ENCODE peak calls at places on chromosome 6, in six cellular contexts. One of them, this sample, is unnamed.

GRCh38 chr6:126307859-126308258 is 32.1 kb upstream of the CENPW start:
- DNase-seq in mesenchymal stem cell: no peak
- DNase-seq in H1: no peak
- DNase-seq in trophoblast cell: no peak
- DNase-seq in IMR-90: peak
- DNase-seq in H9: no peak
- DNase-seq in this sample: no peak

GRCh38 chr6:64680446-64680845 is 1026.6 kb downstream of the EYS start:
- DNase-seq in mesenchymal stem cell: peak
- DNase-seq in IMR-90: peak
- DNase-seq in H9: no peak
- DNase-seq in H1: no peak
- DNase-seq in trophoblast cell: no peak
- DNase-seq in this sample: no peak

GRCh38 chr6:38259736-38260135 is 380.0 kb downstream of the BTBD9 start:
- DNase-seq in H9: no peak
- DNase-seq in IMR-90: peak
- DNase-seq in trophoblast cell: no peak
- DNase-seq in H1: no peak
- DNase-seq in mesenchymal stem cell: peak
- DNase-seq in this sample: no peak

GRCh38 chr6:161079566-161080262 is 88.1 kb downstream of the MAP3K4 start:
- DNase-seq in trophoblast cell: no peak
- DNase-seq in H1: no peak
- DNase-seq in H9: no peak
- DNase-seq in IMR-90: peak
- DNase-seq in mesenchymal stem cell: peak
- DNase-seq in this sample: no peak

GRCh38 chr6:77440206-77440976 is 22.9 kb downstream of the HTR1B start:
- DNase-seq in mesenchymal stem cell: no peak
- DNase-seq in trophoblast cell: no peak
- DNase-seq in H9: no peak
- DNase-seq in IMR-90: peak
- DNase-seq in H1: no peak
- DNase-seq in this sample: no peak

GRCh38 chr6:11491998-11492397 is 45.6 kb upstream of the TMEM170B start:
- DNase-seq in IMR-90: no peak
- DNase-seq in H1: no peak
- DNase-seq in trophoblast cell: peak
- DNase-seq in mesenchymal stem cell: peak
- DNase-seq in H9: no peak
- DNase-seq in this sample: no peak

GRCh38 chr6:137927777-137928218 is 60.7 kb downstream of the TNFAIP3 start:
- DNase-seq in mesenchymal stem cell: peak
- DNase-seq in H1: no peak
- DNase-seq in H9: no peak
- DNase-seq in IMR-90: peak
- DNase-seq in trophoblast cell: peak
- DNase-seq in this sample: no peak

GRCh38 chr6:130134594-130134993 is 88.2 kb downstream of the SAMD3 start:
- DNase-seq in IMR-90: peak
- DNase-seq in trophoblast cell: no peak
- DNase-seq in H1: no peak
- DNase-seq in H9: no peak
- DNase-seq in mesenchymal stem cell: no peak
- DNase-seq in this sample: no peak

GRCh38 chr6:52201493-52201892 is 15.3 kb downstream of the IL17A start:
- DNase-seq in mesenchymal stem cell: no peak
- DNase-seq in H9: no peak
- DNase-seq in trophoblast cell: peak
- DNase-seq in H1: no peak
- DNase-seq in IMR-90: no peak
- DNase-seq in this sample: no peak

GRCh38 chr6:110217255-110217654 is 37.0 kb downstream of the CDC40 start:
- DNase-seq in IMR-90: peak
- DNase-seq in H1: no peak
- DNase-seq in mesenchymal stem cell: peak
- DNase-seq in H9: no peak
- DNase-seq in trophoblast cell: no peak
- DNase-seq in this sample: no peak

GRCh38 chr6:138953451-138953850 is 34.6 kb downstream of the REPS1 start:
- DNase-seq in IMR-90: peak
- DNase-seq in trophoblast cell: no peak
- DNase-seq in mesenchymal stem cell: no peak
- DNase-seq in H1: no peak
- DNase-seq in H9: no peak
- DNase-seq in this sample: no peak

GRCh38 chr6:73929421-73929820 is 233.4 kb downstream of the CD109 start:
- DNase-seq in IMR-90: peak
- DNase-seq in H9: no peak
- DNase-seq in trophoblast cell: no peak
- DNase-seq in mesenchymal stem cell: no peak
- DNase-seq in H1: no peak
- DNase-seq in this sample: no peak

GRCh38 chr6:101716387-101716786 is 322.9 kb downstream of the GRIK2 start:
- DNase-seq in IMR-90: no peak
- DNase-seq in trophoblast cell: no peak
- DNase-seq in H9: no peak
- DNase-seq in H1: no peak
- DNase-seq in mesenchymal stem cell: no peak
- DNase-seq in this sample: no peak

GRCh38 chr6:158004696-158005095 is 23.0 kb downstream of the SYNJ2 start:
- DNase-seq in H1: no peak
- DNase-seq in trophoblast cell: no peak
- DNase-seq in IMR-90: no peak
- DNase-seq in mesenchymal stem cell: no peak
- DNase-seq in H9: no peak
- DNase-seq in this sample: no peak

GRCh38 chr6:81978230-81978629 is 225.7 kb upstream of the TENT5A start:
- DNase-seq in H9: no peak
- DNase-seq in H1: no peak
- DNase-seq in IMR-90: peak
- DNase-seq in mesenchymal stem cell: no peak
- DNase-seq in trophoblast cell: peak
- DNase-seq in this sample: no peak

GRCh38 chr6:31899882-31900722 is 1.8 kb downstream of the ZBTB12 start:
- DNase-seq in H9: no peak
- DNase-seq in H1: no peak
- DNase-seq in mesenchymal stem cell: no peak
- DNase-seq in IMR-90: no peak
- DNase-seq in trophoblast cell: no peak
- DNase-seq in this sample: no peak
- H3K14ac ChIP-seq in H9: no peak
- H3K14ac ChIP-seq in H1: no peak
- H3K14ac ChIP-seq in mesenchymal stem cell: no peak
- H3K14ac ChIP-seq in IMR-90: no peak
- H3K14ac ChIP-seq in trophoblast cell: no peak
- H3K14ac ChIP-seq in this sample: no peak

GRCh38 chr6:3403244-3404154 is 53.4 kb downstream of the SLC22A23 start:
- DNase-seq in mesenchymal stem cell: peak
- DNase-seq in H1: no peak
- DNase-seq in trophoblast cell: no peak
- DNase-seq in IMR-90: no peak
- DNase-seq in H9: peak
- DNase-seq in this sample: no peak

GRCh38 chr6:3405679-3406078 is 51.2 kb downstream of the SLC22A23 start:
- DNase-seq in IMR-90: peak
- DNase-seq in trophoblast cell: no peak
- DNase-seq in H9: no peak
- DNase-seq in mesenchymal stem cell: peak
- DNase-seq in H1: no peak
- DNase-seq in this sample: no peak

GRCh38 chr6:3400162-3400561 is 56.7 kb downstream of the SLC22A23 start:
- DNase-seq in mesenchymal stem cell: no peak
- DNase-seq in trophoblast cell: no peak
- DNase-seq in IMR-90: no peak
- DNase-seq in H9: no peak
- DNase-seq in H1: no peak
- DNase-seq in this sample: no peak

GRCh38 chr6:3405182-3405518 is 51.7 kb downstream of the SLC22A23 start:
- DNase-seq in H1: no peak
- DNase-seq in IMR-90: no peak
- DNase-seq in mesenchymal stem cell: no peak
- DNase-seq in H9: no peak
- DNase-seq in trophoblast cell: no peak
- DNase-seq in this sample: no peak

DNA sequence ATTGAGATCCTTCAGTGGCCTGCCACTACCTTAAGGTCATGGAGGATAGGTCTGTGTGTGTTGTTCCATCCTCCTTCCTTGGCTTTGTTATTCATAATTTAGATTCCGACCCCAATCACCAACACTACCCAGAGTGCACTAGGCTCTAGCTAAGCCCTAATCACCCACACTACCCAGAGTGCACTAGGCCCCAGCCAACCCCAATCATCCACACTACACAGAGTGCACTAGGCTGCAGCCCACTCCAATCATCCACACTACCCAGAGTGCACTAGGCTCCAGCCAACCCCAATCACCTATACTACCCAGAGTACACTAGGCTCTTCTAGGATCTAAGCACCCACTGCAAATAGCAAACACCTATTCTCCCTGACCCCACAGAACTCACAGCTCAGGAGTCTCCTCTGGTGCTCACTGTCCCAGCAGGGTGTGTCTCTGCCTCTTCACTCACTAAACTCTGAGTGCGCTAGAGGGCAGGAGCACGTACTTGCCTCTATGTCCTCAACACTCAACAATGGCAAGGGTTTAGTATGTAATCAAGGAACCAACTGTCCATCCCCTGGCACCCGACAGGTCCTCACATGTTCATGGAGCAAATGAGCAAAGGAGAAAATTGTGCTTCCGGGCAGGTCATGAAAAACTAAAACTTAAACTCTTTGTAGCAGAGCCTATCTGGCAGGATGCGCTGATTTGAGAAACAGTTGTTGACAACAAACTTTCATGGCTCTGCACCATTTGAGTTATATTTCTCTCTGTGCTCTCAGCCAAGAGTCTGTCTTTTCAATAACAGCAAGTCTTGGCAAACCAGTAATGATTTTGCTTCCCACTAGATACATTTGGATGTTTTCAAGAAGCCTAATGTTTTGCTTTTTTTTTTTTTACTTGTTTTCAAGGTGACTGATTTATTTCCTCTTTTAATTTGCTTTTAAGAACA is 54.3 kb downstream of the SLC22A23 start:
- DNase-seq in trophoblast cell: no peak
- DNase-seq in mesenchymal stem cell: no peak
- DNase-seq in H9: no peak
- DNase-seq in H1: no peak
- DNase-seq in IMR-90: no peak
- DNase-seq in this sample: no peak
- H2AK5ac ChIP-seq in trophoblast cell: peak
- H2AK5ac ChIP-seq in mesenchymal stem cell: peak
- H2AK5ac ChIP-seq in H9: no peak
- H2AK5ac ChIP-seq in H1: no peak
- H2AK5ac ChIP-seq in IMR-90: no peak
- H2AK5ac ChIP-seq in this sample: no peak

GRCh38 chr6:169964440-169965212 is 213.2 kb downstream of the ERMARD start:
- DNase-seq in mesenchymal stem cell: no peak
- DNase-seq in H9: no peak
- DNase-seq in trophoblast cell: peak
- DNase-seq in H1: no peak
- DNase-seq in IMR-90: no peak
- DNase-seq in this sample: no peak

GRCh38 chr6:169960891-169961611 is 209.6 kb downstream of the ERMARD start:
- DNase-seq in mesenchymal stem cell: no peak
- DNase-seq in IMR-90: no peak
- DNase-seq in H1: no peak
- DNase-seq in H9: peak
- DNase-seq in trophoblast cell: no peak
- DNase-seq in this sample: no peak

GRCh38 chr6:169963581-169964297 is 212.3 kb downstream of the ERMARD start:
- DNase-seq in H9: peak
- DNase-seq in trophoblast cell: peak
- DNase-seq in mesenchymal stem cell: no peak
- DNase-seq in IMR-90: no peak
- DNase-seq in H1: no peak
- DNase-seq in this sample: no peak

GRCh38 chr6:169961772-169962561 is 210.5 kb downstream of the ERMARD start:
- DNase-seq in mesenchymal stem cell: no peak
- DNase-seq in IMR-90: no peak
- DNase-seq in H1: no peak
- DNase-seq in H9: peak
- DNase-seq in trophoblast cell: no peak
- DNase-seq in this sample: peak

DNA sequence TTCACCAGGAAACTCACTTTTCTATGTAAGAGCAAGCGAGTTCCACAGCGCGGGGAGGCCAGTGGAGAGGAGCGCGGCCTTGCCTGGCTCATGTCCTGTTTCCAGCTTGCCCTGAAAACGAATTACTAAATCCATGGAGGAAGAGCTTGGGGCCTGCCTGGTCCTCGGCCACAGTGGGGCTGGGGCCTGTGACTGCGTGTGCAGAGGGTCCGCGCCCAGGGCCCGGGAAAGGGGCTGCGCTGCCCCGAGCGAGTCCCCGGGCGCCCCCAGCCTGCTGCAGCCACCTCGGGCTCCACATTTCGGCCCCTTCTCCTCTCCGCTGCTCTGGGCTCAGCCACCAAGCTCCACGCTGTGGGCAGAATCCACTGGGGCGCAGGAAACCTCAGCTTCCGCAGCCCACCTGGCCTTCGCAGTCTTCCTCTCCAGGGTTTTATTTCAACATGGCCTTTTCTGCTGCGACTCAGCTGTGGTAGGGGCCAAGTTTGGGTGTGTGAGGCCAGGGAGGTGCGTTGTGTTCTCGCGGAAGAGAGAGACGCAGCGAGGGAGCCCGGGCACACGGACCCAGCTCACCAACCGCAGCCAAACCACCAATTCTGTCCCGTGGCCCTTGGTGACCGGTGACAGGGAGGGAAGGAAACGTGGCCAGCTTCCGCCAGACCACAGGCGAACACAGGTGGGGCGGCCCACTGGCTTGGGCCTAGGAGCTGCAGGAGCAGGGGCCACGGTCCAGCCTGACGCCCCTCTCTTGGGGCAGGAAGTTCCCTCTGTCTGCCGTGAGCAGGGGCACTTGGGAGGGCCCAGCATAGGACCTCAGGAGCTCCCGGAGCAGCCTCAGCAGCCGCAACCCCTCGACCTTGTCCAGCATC is 211.4 kb downstream of the ERMARD start:
- DNase-seq in H1: no peak
- DNase-seq in H9: peak
- DNase-seq in IMR-90: no peak
- DNase-seq in trophoblast cell: no peak
- DNase-seq in mesenchymal stem cell: no peak
- DNase-seq in this sample: no peak
- H3K4me2 ChIP-seq in H1: peak
- H3K4me2 ChIP-seq in H9: peak
- H3K4me2 ChIP-seq in IMR-90: no peak
- H3K4me2 ChIP-seq in trophoblast cell: peak
- H3K4me2 ChIP-seq in mesenchymal stem cell: no peak
- H3K4me2 ChIP-seq in this sample: peak

DNA sequence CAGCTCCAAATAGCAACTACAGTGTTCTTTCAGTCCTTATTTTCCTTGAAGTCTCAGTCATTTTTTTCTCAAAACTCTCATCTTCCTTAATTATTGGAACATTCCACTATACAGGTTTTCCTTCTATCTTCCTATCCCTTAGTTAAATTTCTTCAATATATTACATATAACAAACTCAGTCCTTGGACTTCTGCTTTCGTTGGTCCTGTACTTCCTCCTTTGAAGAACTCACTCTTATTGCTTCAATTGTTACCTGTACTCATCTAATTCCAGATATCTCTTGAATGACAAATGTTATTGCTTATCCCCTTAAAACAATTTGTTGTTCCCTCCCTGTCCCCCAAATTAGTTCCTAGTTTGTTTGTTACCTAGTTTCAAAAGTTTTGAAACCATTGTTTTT is 67.7 kb upstream of the NOTCH4 start:
- DNase-seq in mesenchymal stem cell: no peak
- DNase-seq in H9: no peak
- DNase-seq in H1: no peak
- DNase-seq in trophoblast cell: no peak
- DNase-seq in IMR-90: no peak
- DNase-seq in this sample: no peak
- H3K14ac ChIP-seq in mesenchymal stem cell: no peak
- H3K14ac ChIP-seq in H9: no peak
- H3K14ac ChIP-seq in H1: no peak
- H3K14ac ChIP-seq in trophoblast cell: no peak
- H3K14ac ChIP-seq in IMR-90: no peak
- H3K14ac ChIP-seq in this sample: no peak

This sample was measured in neuronal stem cell.